ENCODE peak calls at places on chromosomes 3 and 15, in eight cellular contexts. M, A, D, Y, W, P, L and J are unnamed samples.

GRCh38 chr15:31488437-31489204 is 162.0 kb downstream of the KLF13 start:
- DNase-seq in M (peak), A (no peak), D (peak), Y (peak), W (peak), P (peak), L (no peak), J (peak)

GRCh38 chr15:30906366-30906765 is 2.7 kb downstream of the FAN1 start:
- DNase-seq in M (no peak), A (no peak), D (no peak), Y (no peak), W (no peak), P (no peak), L (no peak), J (no peak)

GRCh38 chr3:50491023-50491422 is 12.4 kb downstream of the CACNA2D2 start:
- DNase-seq in M (no peak), A (no peak), D (no peak), Y (no peak), W (no peak), P (no peak), L (no peak), J (no peak)

GRCh38 chr3:123353227-123353851 is 95.6 kb downstream of the ADCY5 start:
- DNase-seq in M (no peak), A (no peak), D (peak), Y (no peak), W (no peak), P (no peak), L (no peak), J (no peak)

GRCh38 chr3:85481411-85482192 is 522.8 kb downstream of the CADM2 start:
- DNase-seq in M (peak), A (no peak), D (no peak), Y (no peak), W (no peak), P (no peak), L (no peak), J (no peak)

GRCh38 chr3:111762535-111762934 is 96.5 kb upstream of the PHLDB2 start:
- DNase-seq in M (no peak), A (no peak), D (no peak), Y (no peak), W (no peak), P (no peak), L (no peak), J (no peak)

GRCh38 chr3:64344721-64345207 is 119.5 kb upstream of the PRICKLE2 start:
- DNase-seq in M (peak), A (no peak), D (no peak), Y (no peak), W (no peak), P (no peak), L (no peak), J (no peak)

GRCh38 chr3:89380006-89380405 is 272.6 kb downstream of the EPHA3 start:
- DNase-seq in M (peak), A (no peak), D (no peak), Y (no peak), W (no peak), P (no peak), L (no peak), J (no peak)

GRCh38 chr3:14324224-14324944 is 78.0 kb upstream of the SLC6A6 start:
- DNase-seq in M (no peak), A (peak), D (peak), Y (no peak), W (peak), P (no peak), L (no peak), J (no peak)

GRCh38 chr3:42839616-42840015 is 30.4 kb downstream of the ACKR2 start:
- DNase-seq in M (peak), A (peak), D (no peak), Y (no peak), W (peak), P (no peak), L (no peak), J (peak)

GRCh38 chr15:66633851-66634250 is 68.1 kb upstream of the LCTL start:
- DNase-seq in M (no peak), A (no peak), D (no peak), Y (no peak), W (no peak), P (no peak), L (no peak), J (no peak)

GRCh38 chr3:65811050-65811766 is 227.5 kb downstream of the MAGI1 start:
- DNase-seq in M (peak), A (no peak), D (no peak), Y (no peak), W (no peak), P (no peak), L (no peak), J (no peak)

GRCh38 chr3:163785693-163786092 is 1292.6 kb downstream of the SI start:
- DNase-seq in M (no peak), A (no peak), D (no peak), Y (no peak), W (no peak), P (no peak), L (no peak), J (peak)
- TF ChIP-seq CTCF in M (no peak), A (no peak), D (no peak), Y (no peak), W (no peak), P (no peak), L (no peak), J (peak)

DNA sequence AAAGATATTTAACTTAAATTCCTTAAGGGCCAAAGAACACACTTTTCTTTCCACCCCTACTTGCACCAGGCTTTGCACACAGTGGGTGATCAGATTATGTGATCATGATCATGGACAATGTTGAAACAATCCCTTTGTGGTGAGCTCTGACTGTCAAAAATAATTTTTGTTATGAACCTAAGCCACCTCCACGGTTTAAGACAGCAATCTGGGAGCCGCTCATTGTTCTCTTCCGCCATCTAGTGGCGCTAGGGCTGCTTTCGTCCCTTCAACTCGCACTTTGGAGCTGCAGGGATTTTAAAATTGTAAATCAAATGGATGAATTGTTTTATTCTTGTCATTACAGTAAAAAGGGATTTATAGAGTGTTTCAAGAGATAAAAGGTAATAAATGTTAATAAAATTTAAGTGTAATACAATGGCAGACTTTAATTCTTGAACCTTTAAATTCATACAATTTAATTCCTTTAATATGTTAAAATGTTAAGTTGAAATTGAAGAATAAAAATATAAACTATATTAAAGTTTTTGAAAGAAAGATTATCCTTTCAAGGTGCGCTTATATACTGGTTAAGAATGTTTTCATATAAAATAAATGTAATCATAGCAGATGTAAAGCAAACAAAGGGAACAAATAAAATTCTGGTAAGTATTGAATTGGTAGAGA is 45.3 kb upstream of the ARL6 start:
- DNase-seq in M (peak), A (peak), D (no peak), Y (no peak), W (peak), P (peak), L (peak), J (peak)
- TF ChIP-seq CTCF in M (peak), A (peak), D (peak), Y (peak), W (peak), P (peak), L (peak), J (peak)

GRCh38 chr3:48765376-48765775 is 48.4 kb upstream of the IP6K2 start:
- DNase-seq in M (peak), A (no peak), D (no peak), Y (no peak), W (no peak), P (no peak), L (no peak), J (no peak)
- TF ChIP-seq CTCF in M (no peak), A (no peak), D (no peak), Y (no peak), W (no peak), P (no peak), L (no peak), J (no peak)

DNA sequence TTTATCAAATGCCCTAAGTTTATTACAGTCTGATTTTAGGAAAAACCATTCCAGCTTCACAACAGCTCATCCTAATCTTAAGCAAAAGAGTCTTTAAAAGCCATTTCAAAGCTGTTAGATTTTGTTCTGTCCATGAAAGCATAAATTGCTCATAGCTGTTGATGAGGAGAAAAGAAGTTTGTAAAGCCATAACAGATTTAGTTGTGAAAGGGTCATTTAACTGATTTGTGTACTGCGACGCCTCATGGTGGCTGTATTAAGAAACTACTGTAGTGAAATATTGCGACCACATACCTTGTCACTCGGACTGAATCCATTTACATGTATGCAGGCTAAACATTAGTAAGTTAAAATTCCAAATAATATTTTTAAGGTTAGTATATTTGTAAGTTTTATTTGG is 20.9 kb downstream of the BBX start:
- DNase-seq in M (peak), A (no peak), D (no peak), Y (no peak), W (no peak), P (no peak), L (no peak), J (no peak)
- TF ChIP-seq CTCF in M (peak), A (no peak), D (no peak), Y (no peak), W (peak), P (no peak), L (peak), J (peak)

GRCh38 chr3:143242101-143242500 is 122.5 kb downstream of the CHST2 start:
- DNase-seq in M (peak), A (no peak), D (no peak), Y (no peak), W (no peak), P (no peak), L (no peak), J (no peak)

GRCh38 chr3:143244516-143245063 is 125.0 kb downstream of the CHST2 start:
- DNase-seq in M (no peak), A (no peak), D (no peak), Y (no peak), W (no peak), P (no peak), L (no peak), J (no peak)

GRCh38 chr3:143242691-143243090 is 123.1 kb downstream of the CHST2 start:
- DNase-seq in M (no peak), A (no peak), D (no peak), Y (no peak), W (no peak), P (no peak), L (no peak), J (no peak)

GRCh38 chr3:143245692-143246091 is 126.1 kb downstream of the CHST2 start:
- DNase-seq in M (no peak), A (no peak), D (no peak), Y (no peak), W (no peak), P (no peak), L (no peak), J (no peak)

DNA sequence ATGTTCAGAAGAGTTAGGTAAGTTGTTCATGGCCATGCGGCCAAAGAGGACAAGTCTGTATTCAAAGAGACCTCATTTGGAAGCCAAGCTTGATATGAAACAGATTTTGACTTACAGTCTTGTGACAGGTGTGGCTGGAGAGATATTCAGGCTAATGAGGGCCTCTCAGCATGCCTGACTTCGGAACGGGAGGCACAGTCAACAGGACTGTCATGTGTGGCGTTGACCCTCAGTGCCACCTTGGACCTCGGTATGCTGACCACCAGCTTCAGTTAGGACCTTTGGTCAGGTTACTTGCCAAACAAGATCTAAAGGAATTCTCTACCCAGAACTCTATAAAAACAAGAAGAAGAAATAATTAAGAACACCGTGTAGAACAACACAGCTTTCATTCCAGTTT is 124.1 kb downstream of the CHST2 start:
- DNase-seq in M (no peak), A (no peak), D (no peak), Y (no peak), W (no peak), P (no peak), L (no peak), J (no peak)
- TF ChIP-seq CTCF in M (no peak), A (no peak), D (no peak), Y (no peak), W (no peak), P (no peak), L (no peak), J (no peak)

DNA sequence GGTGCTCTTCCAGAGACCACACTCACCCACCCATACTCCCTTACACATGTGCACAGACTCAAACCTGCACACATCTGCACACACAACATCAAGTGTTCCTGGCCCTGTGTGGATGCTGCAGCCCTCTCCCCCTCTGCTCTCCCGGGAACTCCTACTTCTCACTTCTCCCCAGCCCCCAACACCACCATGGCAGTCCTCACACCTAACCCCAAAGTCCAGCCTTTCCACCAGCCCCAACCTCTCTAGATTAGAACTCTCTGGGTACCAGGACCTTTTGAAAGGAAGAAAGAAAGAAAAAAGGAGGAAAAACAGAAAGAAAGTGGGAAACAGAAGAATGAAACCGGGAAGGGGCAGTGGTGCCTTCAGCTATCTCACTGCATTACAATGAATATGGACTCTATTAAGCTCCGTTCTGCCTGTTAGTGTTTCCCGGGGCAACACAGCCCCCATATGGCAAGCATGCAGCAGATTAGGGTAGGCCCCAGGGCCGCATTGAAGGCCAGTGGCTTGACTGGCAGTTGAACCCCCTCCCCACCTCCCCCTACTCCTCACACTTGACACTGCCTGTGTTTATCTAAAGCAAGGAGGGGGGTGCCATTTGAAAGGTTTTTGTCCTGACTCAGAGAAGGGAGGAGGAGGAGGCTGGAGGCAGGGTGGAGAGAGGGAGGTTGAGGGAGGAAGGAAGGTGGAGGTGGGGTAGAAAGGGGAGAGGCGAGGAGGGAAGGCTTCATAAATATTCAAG is 30.1 kb downstream of the BOC start:
- DNase-seq in M (peak), A (no peak), D (no peak), Y (no peak), W (no peak), P (no peak), L (no peak), J (no peak)
- TF ChIP-seq CTCF in M (no peak), A (no peak), D (no peak), Y (no peak), W (no peak), P (no peak), L (no peak), J (no peak)